ENCODE peak calls at places on chromosome 1, in nine cellular contexts. Y is cardiac septum; D is cardiac fibroblast; W is NCI-H2029; A is activated CD4-positive, alpha-beta memory T cell treated with anti-CD3 and anti-CD28 coated beads, Interleukin-2, amount 10 ng/mL, durations not matched to agents 7 days and 5 days; C is dermis blood vessel endothelial cell; S is cardiac muscle cell; Q is foreskin keratinocyte; G is substantia nigra. E is an unnamed sample.

GRCh38 chr1:8439015-8439702 is 121.2 kb downstream of the SLC45A1 start:
- DNase-seq in A (no peak), Y (peak), Q (no peak), D (peak), W (peak), S (peak), G (peak), C (peak), E (peak)

GRCh38 chr1:51916587-51917405 is 38.3 kb upstream of the NRDC start:
- DNase-seq in W (no peak), Q (no peak), S (no peak), A (no peak), C (no peak), D (peak), Y (no peak), G (no peak), E (no peak)

GRCh38 chr1:172976222-172977041 is 74.3 kb downstream of the TNFSF18 start:
- DNase-seq in D (peak), C (peak), Y (no peak), S (no peak), A (no peak), Q (peak), W (no peak), G (no peak), E (no peak)

GRCh38 chr1:86499987-86500593 is 31.4 kb downstream of the CLCA1 start:
- DNase-seq in G (no peak), W (peak), D (peak), A (no peak), Q (no peak), Y (no peak), C (peak), S (peak), E (no peak)

GRCh38 chr1:178052650-178053461 is 41.0 kb upstream of the RASAL2 start:
- DNase-seq in Y (no peak), S (no peak), D (peak), A (no peak), G (no peak), Q (no peak), W (no peak), C (peak), E (peak)

GRCh38 chr1:228337711-228338520 is 68.7 kb downstream of the TRIM11 start:
- DNase-seq in C (no peak), S (no peak), G (no peak), D (no peak), W (no peak), Q (no peak), A (no peak), Y (peak), E (peak)

GRCh38 chr1:22064751-22065402 is 12.4 kb downstream of the CDC42 start:
- DNase-seq in C (no peak), Y (no peak), Q (no peak), A (no peak), S (no peak), W (no peak), G (no peak), D (no peak), E (no peak)

GRCh38 chr1:219621047-219621786 is 8.3 kb upstream of the ZC3H11B start:
- DNase-seq in Y (no peak), C (no peak), Q (no peak), A (no peak), D (no peak), G (no peak), W (peak), S (no peak), E (peak)

GRCh38 chr1:212728606-212729005 is 29.0 kb upstream of the BATF3 start:
- DNase-seq in C (no peak), Q (no peak), A (no peak), G (no peak), W (no peak), S (no peak), D (no peak), Y (no peak), E (no peak)

GRCh38 chr1:84433253-84434080 is 35.2 kb downstream of the DNASE2B start:
- DNase-seq in S (peak), C (peak), Y (no peak), D (peak), W (peak), Q (no peak), G (no peak), A (peak), E (peak)